ENCODE peak calls at places on chromosomes 3 and 15, in six cellular contexts. Z is stomach; F is MV-4-11; E is NCI-H2227 treated with DMSO at 0.1 percent for 48 hours; G is activated CD8-positive, alpha-beta memory T cell treated with anti-CD3 and anti-CD28 coated beads, Interleukin-2, amount 50 U/mL, for 4 hours; B is NCI-H510A. C is an unnamed sample.

GRCh38 chr15:44275431-44275830 is 13.1 kb upstream of the GOLM2 start:
- DNase-seq in Z (no peak), F (no peak), E (peak; percentile 63), G (no peak), B (no peak), C (no peak)

GRCh38 chr3:13528217-13528801 is 20.6 kb upstream of the FBLN2 start:
- DNase-seq in Z (no peak), F (no peak), E (no peak), G (no peak), B (peak; percentile 22), C (no peak)

GRCh38 chr3:64443553-64444331 is 218.5 kb upstream of the PRICKLE2 start:
- DNase-seq in Z (no peak), F (no peak), E (no peak), G (no peak), B (no peak), C (peak; percentile 59)

GRCh38 chr3:194573680-194574437 is 59.4 kb downstream of the TMEM44 start:
- DNase-seq in Z (peak; percentile 58), F (peak; percentile 55), E (no peak), G (no peak), B (no peak), C (peak; percentile 59)

GRCh38 chr15:60729850-60730458 is 251.0 kb upstream of the ICE2 start:
- DNase-seq in Z (no peak), F (no peak), E (no peak), G (peak; percentile 25), B (no peak), C (no peak)

GRCh38 chr15:70569139-70569717 is 194.1 kb downstream of the UACA start:
- DNase-seq in Z (peak; percentile 43), F (peak; percentile 72), E (no peak), G (no peak), B (no peak), C (peak; percentile 66)

GRCh38 chr3:100040446-100040845 is 73.9 kb downstream of the FILIP1L start:
- DNase-seq in Z (no peak), F (no peak), E (no peak), G (no peak), B (no peak), C (peak; percentile 92)

GRCh38 chr15:58139631-58140522 is 1.7 kb downstream of the AQP9 start:
- DNase-seq in Z (no peak), F (peak; percentile 92), E (no peak), G (no peak), B (no peak), C (peak; percentile 46)

GRCh38 chr15:75167588-75168076 is 34.0 kb upstream of the C15orf39 start:
- DNase-seq in Z (no peak), F (peak; percentile 27), E (no peak), G (no peak), B (no peak), C (peak; percentile 70)

GRCh38 chr3:62911531-62911930 is 36.3 kb upstream of the CADPS start:
- DNase-seq in Z (no peak), F (no peak), E (no peak), G (no peak), B (no peak), C (no peak)

GRCh38 chr3:38165722-38166387 is 518 bp downstream of the OXSR1 start:
- DNase-seq in Z (no peak), F (no peak), E (peak; percentile 32), G (no peak), B (no peak), C (peak; percentile 11)

GRCh38 chr3:159200176-159200575 is 398.3 kb downstream of the MFSD1 start:
- DNase-seq in Z (no peak), F (peak; percentile 95), E (no peak), G (no peak), B (no peak), C (no peak)

GRCh38 chr15:99118801-99119546 is 14.1 kb downstream of the SYNM start:
- DNase-seq in Z (no peak), F (no peak), E (no peak), G (no peak), B (no peak), C (no peak)

GRCh38 chr3:128725547-128725931 is 444 bp upstream of the RAB7A start:
- DNase-seq in Z (no peak), F (no peak), E (no peak), G (no peak), B (no peak), C (no peak)

GRCh38 chr3:27659279-27660021 is 62.7 kb downstream of the EOMES start:
- DNase-seq in Z (peak; percentile 66), F (peak; percentile 33), E (no peak), G (peak; percentile 50), B (no peak), C (peak; percentile 58)

GRCh38 chr15:33200444-33200843 is 5.9 kb upstream of the FMN1 start:
- DNase-seq in Z (no peak), F (no peak), E (no peak), G (no peak), B (no peak), C (no peak)

GRCh38 chr15:90845201-90845949 is 23.0 kb upstream of the FURIN start:
- DNase-seq in Z (no peak), F (peak; percentile 85), E (no peak), G (peak; percentile 22), B (no peak), C (peak; percentile 87)

GRCh38 chr3:194089357-194090177 is 46.4 kb upstream of the HES1 start:
- DNase-seq in Z (peak; percentile 40), F (peak; percentile 100), E (no peak), G (no peak), B (no peak), C (peak; percentile 94)

GRCh38 chr3:157073810-157074209 is 86.1 kb downstream of the CCNL1 start:
- DNase-seq in Z (no peak), F (no peak), E (no peak), G (no peak), B (no peak), C (peak; percentile 76)

GRCh38 chr15:73941871-73942635 is 15.8 kb downstream of the LOXL1 start:
- DNase-seq in Z (no peak), F (no peak), E (no peak), G (no peak), B (peak; percentile 39), C (no peak)

GRCh38 chr3:97360804-97361203 is 403.8 kb upstream of the ARL6 start:
- DNase-seq in Z (no peak), F (no peak), E (no peak), G (no peak), B (no peak), C (no peak)

GRCh38 chr15:70385711-70386110 is 288.0 kb upstream of the TLE3 start:
- DNase-seq in Z (no peak), F (no peak), E (no peak), G (no peak), B (no peak), C (no peak)

GRCh38 chr3:59273976-59274375 is 224.2 kb upstream of the CFAP20DC start:
- DNase-seq in Z (no peak), F (no peak), E (no peak), G (no peak), B (no peak), C (no peak)

GRCh38 chr3:122063908-122064307 is 8.7 kb downstream of the CD86 start:
- DNase-seq in Z (no peak), F (peak; percentile 90), E (no peak), G (no peak), B (no peak), C (no peak)

GRCh38 chr3:9902372-9903237 is at the start of gene IL17RE:
- DNase-seq in Z (peak; percentile 80), F (no peak), E (no peak), G (no peak), B (peak; percentile 40), C (no peak)

GRCh38 chr15:40932146-40932545 is 3.0 kb downstream of the DLL4 start:
- DNase-seq in Z (no peak), F (peak; percentile 40), E (no peak), G (no peak), B (no peak), C (no peak)

GRCh38 chr15:29671308-29671981 is 150.8 kb downstream of the TJP1 start:
- DNase-seq in Z (no peak), F (no peak), E (no peak), G (no peak), B (no peak), C (peak; percentile 22)

GRCh38 chr3:39407773-39408492 is 1.4 kb downstream of the RPSA start:
- DNase-seq in Z (no peak), F (no peak), E (no peak), G (no peak), B (no peak), C (peak; percentile 39)

GRCh38 chr15:98800437-98801233 is 152.3 kb downstream of the IGF1R start:
- DNase-seq in Z (peak; percentile 48), F (peak; percentile 55), E (peak; percentile 70), G (no peak), B (no peak), C (peak; percentile 83)

GRCh38 chr3:16290827-16291196 is 25.8 kb downstream of the OXNAD1 start:
- DNase-seq in Z (no peak), F (peak; percentile 97), E (no peak), G (no peak), B (no peak), C (peak; percentile 60)

GRCh38 chr3:57951106-57951882 is 56.9 kb upstream of the FLNB start:
- DNase-seq in Z (peak; percentile 48), F (peak; percentile 98), E (no peak), G (no peak), B (no peak), C (peak; percentile 92)